ENCODE peak calls at places on chromosomes 5 and 9, in seven cellular contexts. One of them, this sample, is unnamed.

GRCh38 chr9:2574215-2574614 is 47.4 kb upstream of the VLDLR start:
- DNase-seq in pancreas: no peak
- DNase-seq in esophagus squamous epithelium: no peak
- DNase-seq in astrocyte of the spinal cord: no peak
- DNase-seq in lower lobe of right lung: no peak
- DNase-seq in MM.1S: no peak
- DNase-seq in GM12878: no peak
- DNase-seq in this sample: no peak

GRCh38 chr5:73452215-73452614 is 3.6 kb upstream of the FOXD1 start:
- DNase-seq in GM12878: no peak
- DNase-seq in astrocyte of the spinal cord: no peak
- DNase-seq in lower lobe of right lung: no peak
- DNase-seq in pancreas: no peak
- DNase-seq in esophagus squamous epithelium: no peak
- DNase-seq in MM.1S: no peak
- DNase-seq in this sample: no peak

GRCh38 chr9:92607773-92608172 is 62.2 kb downstream of the IPPK start:
- DNase-seq in pancreas: no peak
- DNase-seq in lower lobe of right lung: no peak
- DNase-seq in astrocyte of the spinal cord: peak; percentile 84
- DNase-seq in MM.1S: peak; percentile 52
- DNase-seq in GM12878: no peak
- DNase-seq in esophagus squamous epithelium: no peak
- DNase-seq in this sample: peak; percentile 89

GRCh38 chr9:27355166-27355565 is 58.2 kb upstream of the EQTN start:
- DNase-seq in MM.1S: no peak
- DNase-seq in astrocyte of the spinal cord: no peak
- DNase-seq in lower lobe of right lung: no peak
- DNase-seq in GM12878: no peak
- DNase-seq in esophagus squamous epithelium: no peak
- DNase-seq in pancreas: no peak
- DNase-seq in this sample: peak; percentile 62

GRCh38 chr9:122777935-122778671 is 10.6 kb upstream of the OR5C1 start:
- DNase-seq in lower lobe of right lung: no peak
- DNase-seq in astrocyte of the spinal cord: peak; percentile 3
- DNase-seq in pancreas: no peak
- DNase-seq in GM12878: no peak
- DNase-seq in esophagus squamous epithelium: no peak
- DNase-seq in MM.1S: no peak
- DNase-seq in this sample: peak; percentile 72

GRCh38 chr5:135018457-135018856 is 15.6 kb downstream of the PITX1 start:
- DNase-seq in lower lobe of right lung: peak; percentile 11
- DNase-seq in pancreas: no peak
- DNase-seq in esophagus squamous epithelium: no peak
- DNase-seq in GM12878: no peak
- DNase-seq in MM.1S: no peak
- DNase-seq in astrocyte of the spinal cord: no peak
- DNase-seq in this sample: no peak

GRCh38 chr9:127415158-127415557 is 9.0 kb upstream of the ZNF79 start:
- DNase-seq in esophagus squamous epithelium: no peak
- DNase-seq in MM.1S: no peak
- DNase-seq in astrocyte of the spinal cord: no peak
- DNase-seq in pancreas: no peak
- DNase-seq in lower lobe of right lung: no peak
- DNase-seq in GM12878: no peak
- DNase-seq in this sample: no peak

GRCh38 chr5:72167790-72168189 is 60.5 kb downstream of the MAP1B start:
- DNase-seq in pancreas: no peak
- DNase-seq in MM.1S: no peak
- DNase-seq in lower lobe of right lung: no peak
- DNase-seq in GM12878: no peak
- DNase-seq in esophagus squamous epithelium: no peak
- DNase-seq in astrocyte of the spinal cord: no peak
- DNase-seq in this sample: no peak

GRCh38 chr9:100455470-100455869 is 17.5 kb upstream of the TMEFF1 start:
- DNase-seq in esophagus squamous epithelium: no peak
- DNase-seq in pancreas: no peak
- DNase-seq in astrocyte of the spinal cord: no peak
- DNase-seq in GM12878: no peak
- DNase-seq in MM.1S: no peak
- DNase-seq in lower lobe of right lung: no peak
- DNase-seq in this sample: peak; percentile 12

GRCh38 chr9:127463891-127464290 is 12.6 kb downstream of the LRSAM1 start:
- DNase-seq in astrocyte of the spinal cord: peak; percentile 41
- DNase-seq in pancreas: no peak
- DNase-seq in GM12878: no peak
- DNase-seq in lower lobe of right lung: no peak
- DNase-seq in esophagus squamous epithelium: no peak
- DNase-seq in MM.1S: no peak
- DNase-seq in this sample: peak; percentile 66

DNA sequence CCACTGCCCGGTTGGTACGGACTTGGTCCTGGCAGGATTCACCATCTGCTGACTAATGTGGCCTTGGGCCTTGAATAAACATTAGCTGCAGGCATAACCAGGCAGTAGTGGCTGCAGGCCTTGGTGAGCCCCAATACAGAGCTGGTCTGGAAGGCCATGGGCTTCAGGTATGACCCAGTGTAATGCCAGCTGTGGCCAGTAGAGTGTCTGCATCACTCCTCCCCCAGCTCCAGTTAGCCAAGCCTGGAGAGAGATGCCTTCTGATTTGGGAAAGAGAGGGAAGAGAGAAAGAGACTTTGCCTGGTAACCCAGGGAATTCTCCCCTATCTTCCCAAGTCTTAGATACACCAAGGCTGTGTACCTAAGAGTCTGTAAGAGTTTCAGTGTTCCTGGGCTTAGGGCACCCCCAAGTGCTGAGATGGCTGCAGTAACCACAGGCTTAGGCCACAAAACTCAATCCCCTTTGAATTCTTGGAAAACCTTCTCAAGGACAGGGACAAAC is 5.6 kb upstream of the C5 start:
- DNase-seq in MM.1S: peak; percentile 23
- DNase-seq in pancreas: peak; percentile 70
- DNase-seq in esophagus squamous epithelium: no peak
- DNase-seq in lower lobe of right lung: no peak
- DNase-seq in astrocyte of the spinal cord: no peak
- DNase-seq in GM12878: no peak
- DNase-seq in this sample: peak; percentile 18
- TF ChIP-seq CTCF in MM.1S: peak; percentile 75
- TF ChIP-seq CTCF in pancreas: peak; percentile 54
- TF ChIP-seq CTCF in esophagus squamous epithelium: peak; percentile 35
- TF ChIP-seq CTCF in lower lobe of right lung: peak; percentile 32
- TF ChIP-seq CTCF in astrocyte of the spinal cord: peak; percentile 50
- TF ChIP-seq CTCF in GM12878: no peak
- TF ChIP-seq CTCF in this sample: peak; percentile 57

DNA sequence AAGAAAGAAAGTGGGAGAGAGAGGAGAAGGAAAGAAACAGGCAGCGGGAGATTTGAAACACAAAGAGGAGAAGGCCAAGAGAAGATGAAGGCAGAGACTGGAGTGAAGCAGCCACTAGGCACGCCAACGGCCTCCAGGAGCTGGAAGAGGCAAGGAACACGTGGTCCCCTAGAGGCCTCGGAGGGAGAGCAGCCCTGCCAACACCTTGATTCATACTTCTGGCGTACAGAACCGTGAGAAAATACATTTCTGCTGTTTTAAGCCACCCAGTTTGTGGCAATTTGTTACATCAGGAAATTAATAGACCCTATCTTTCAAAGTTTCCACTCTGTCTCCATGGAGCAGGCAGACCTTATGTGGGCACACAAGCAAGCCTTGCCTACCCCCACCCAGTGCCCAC is 133.4 kb downstream of the ACTL7B start:
- DNase-seq in MM.1S: no peak
- DNase-seq in pancreas: no peak
- DNase-seq in GM12878: no peak
- DNase-seq in esophagus squamous epithelium: no peak
- DNase-seq in astrocyte of the spinal cord: no peak
- DNase-seq in lower lobe of right lung: no peak
- DNase-seq in this sample: no peak
- H3K4me3 ChIP-seq in MM.1S: no peak overlapping the region
- H3K4me3 ChIP-seq in pancreas: no peak overlapping the region
- H3K4me3 ChIP-seq in GM12878: no peak overlapping the region
- H3K4me3 ChIP-seq in esophagus squamous epithelium: no peak overlapping the region
- H3K4me3 ChIP-seq in astrocyte of the spinal cord: no peak overlapping the region
- H3K4me3 ChIP-seq in lower lobe of right lung: no peak overlapping the region
- H3K4me3 ChIP-seq in this sample: no peak overlapping the region

GRCh38 chr9:87497080-87497603 is 525 bp upstream of the DAPK1 start:
- DNase-seq in astrocyte of the spinal cord: no peak
- DNase-seq in lower lobe of right lung: no peak
- DNase-seq in GM12878: no peak
- DNase-seq in MM.1S: no peak
- DNase-seq in pancreas: no peak
- DNase-seq in esophagus squamous epithelium: no peak
- DNase-seq in this sample: no peak

GRCh38 chr9:87499455-87500015 is 1.9 kb downstream of the DAPK1 start:
- DNase-seq in astrocyte of the spinal cord: no peak
- DNase-seq in GM12878: no peak
- DNase-seq in esophagus squamous epithelium: no peak
- DNase-seq in MM.1S: peak; percentile 81
- DNase-seq in lower lobe of right lung: no peak
- DNase-seq in pancreas: no peak
- DNase-seq in this sample: no peak

GRCh38 chr9:87498816-87499454 is 1.3 kb downstream of the DAPK1 start:
- DNase-seq in MM.1S: peak; percentile 32
- DNase-seq in esophagus squamous epithelium: no peak
- DNase-seq in GM12878: no peak
- DNase-seq in astrocyte of the spinal cord: no peak
- DNase-seq in lower lobe of right lung: no peak
- DNase-seq in pancreas: no peak
- DNase-seq in this sample: no peak

GRCh38 chr9:87497604-87498045 is at the start of gene DAPK1:
- DNase-seq in esophagus squamous epithelium: no peak
- DNase-seq in GM12878: no peak
- DNase-seq in astrocyte of the spinal cord: peak; percentile 32
- DNase-seq in pancreas: peak; percentile 81
- DNase-seq in MM.1S: peak; percentile 85
- DNase-seq in lower lobe of right lung: peak; percentile 84
- DNase-seq in this sample: peak; percentile 38

DNA sequence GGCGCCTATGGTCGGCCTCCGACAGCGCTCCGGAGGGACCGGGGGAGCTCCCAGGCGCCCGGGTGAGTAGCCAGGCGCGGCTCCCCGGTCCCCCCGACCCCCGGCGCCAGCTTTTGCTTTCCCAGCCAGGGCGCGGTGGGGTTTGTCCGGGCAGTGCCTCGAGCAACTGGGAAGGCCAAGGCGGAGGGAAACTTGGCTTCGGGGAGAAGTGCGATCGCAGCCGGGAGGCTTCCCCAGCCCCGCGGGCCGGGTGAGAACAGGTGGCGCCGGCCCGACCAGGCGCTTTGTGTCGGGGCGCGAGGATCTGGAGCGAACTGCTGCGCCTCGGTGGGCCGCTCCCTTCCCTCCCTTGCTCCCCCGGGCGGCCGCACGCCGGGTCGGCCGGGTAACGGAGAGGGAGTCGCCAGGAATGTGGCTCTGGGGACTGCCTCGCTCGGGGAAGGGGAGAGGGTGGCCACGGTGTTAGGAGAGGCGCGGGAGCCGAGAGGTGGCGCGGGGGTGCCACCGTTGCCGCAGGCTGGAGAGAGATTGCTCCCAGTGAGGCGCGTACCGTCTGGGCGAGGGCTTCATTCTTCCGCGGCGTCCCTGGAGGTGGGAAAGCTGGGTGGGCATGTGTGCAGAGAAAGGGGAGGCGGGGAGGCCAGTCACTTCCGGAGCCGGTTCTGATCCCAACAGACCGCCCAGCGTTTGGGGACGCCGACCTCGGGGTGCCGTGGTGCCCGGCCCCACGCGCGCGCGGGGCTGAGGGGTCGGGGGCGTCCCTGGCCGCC is 564 bp downstream of the DAPK1 start:
- DNase-seq in GM12878: no peak
- DNase-seq in MM.1S: peak; percentile 37
- DNase-seq in esophagus squamous epithelium: no peak
- DNase-seq in pancreas: peak; percentile 74
- DNase-seq in astrocyte of the spinal cord: peak; percentile 30
- DNase-seq in lower lobe of right lung: peak; percentile 70
- DNase-seq in this sample: peak; percentile 32
- TF ChIP-seq CTCF in GM12878: peak; percentile 23
- TF ChIP-seq CTCF in MM.1S: no peak
- TF ChIP-seq CTCF in esophagus squamous epithelium: no peak
- TF ChIP-seq CTCF in pancreas: no peak
- TF ChIP-seq CTCF in astrocyte of the spinal cord: peak; percentile 23
- TF ChIP-seq CTCF in lower lobe of right lung: no peak
- TF ChIP-seq CTCF in this sample: peak; percentile 26

DNA sequence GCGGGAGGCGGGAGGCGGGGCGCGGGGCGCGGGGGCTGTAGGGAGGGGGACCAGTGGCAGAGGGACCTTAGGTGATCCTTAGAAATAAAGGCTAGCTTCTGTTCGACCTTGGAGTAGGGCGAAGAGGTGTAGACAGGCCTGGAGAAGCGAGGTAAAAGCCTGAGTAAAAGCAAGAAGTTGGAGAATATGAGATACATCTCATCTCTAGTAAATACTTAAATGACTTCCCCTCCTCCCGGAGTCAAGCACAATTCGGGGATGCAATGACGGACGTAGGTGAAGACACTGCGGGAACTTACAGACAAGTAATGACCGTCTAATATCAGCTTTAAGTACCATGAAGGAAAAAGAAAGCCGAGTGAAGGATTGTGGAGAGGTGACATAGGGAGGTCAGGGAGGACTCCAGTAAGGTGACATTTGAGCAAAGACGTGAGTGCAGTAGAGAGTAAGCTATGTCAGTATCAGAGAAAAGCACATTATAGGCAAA is 468 bp downstream of the SMC2 start:
- DNase-seq in lower lobe of right lung: no peak
- DNase-seq in pancreas: no peak
- DNase-seq in MM.1S: peak; percentile 19
- DNase-seq in GM12878: no peak
- DNase-seq in astrocyte of the spinal cord: no peak
- DNase-seq in esophagus squamous epithelium: no peak
- DNase-seq in this sample: peak; percentile 20
- H3K4me3 ChIP-seq in lower lobe of right lung: peak overlapping the region; percentile 65
- H3K4me3 ChIP-seq in pancreas: peak overlapping the region; percentile 57
- H3K4me3 ChIP-seq in MM.1S: peak overlapping the region; percentile 86
- H3K4me3 ChIP-seq in GM12878: peak overlapping the region; percentile 99
- H3K4me3 ChIP-seq in astrocyte of the spinal cord: peak overlapping the region; percentile 80
- H3K4me3 ChIP-seq in esophagus squamous epithelium: peak overlapping the region; percentile 65
- H3K4me3 ChIP-seq in this sample: peak overlapping the region; percentile 74

GRCh38 chr9:136451221-136451877 is 11.7 kb upstream of the INPP5E start:
- DNase-seq in esophagus squamous epithelium: no peak
- DNase-seq in astrocyte of the spinal cord: no peak
- DNase-seq in GM12878: no peak
- DNase-seq in MM.1S: no peak
- DNase-seq in lower lobe of right lung: no peak
- DNase-seq in pancreas: no peak
- DNase-seq in this sample: no peak
- TF ChIP-seq CTCF in esophagus squamous epithelium: no peak
- TF ChIP-seq CTCF in astrocyte of the spinal cord: peak; percentile 3
- TF ChIP-seq CTCF in GM12878: no peak
- TF ChIP-seq CTCF in MM.1S: no peak
- TF ChIP-seq CTCF in lower lobe of right lung: no peak
- TF ChIP-seq CTCF in pancreas: no peak
- TF ChIP-seq CTCF in this sample: peak; percentile 30

GRCh38 chr9:94824913-94825619 is 98.6 kb downstream of the AOPEP start:
- DNase-seq in pancreas: no peak
- DNase-seq in GM12878: no peak
- DNase-seq in lower lobe of right lung: no peak
- DNase-seq in astrocyte of the spinal cord: no peak
- DNase-seq in MM.1S: no peak
- DNase-seq in esophagus squamous epithelium: no peak
- DNase-seq in this sample: no peak
- H3K4me3 ChIP-seq in pancreas: no peak overlapping the region
- H3K4me3 ChIP-seq in GM12878: no peak overlapping the region
- H3K4me3 ChIP-seq in lower lobe of right lung: no peak overlapping the region
- H3K4me3 ChIP-seq in astrocyte of the spinal cord: no peak overlapping the region
- H3K4me3 ChIP-seq in MM.1S: no peak overlapping the region
- H3K4me3 ChIP-seq in esophagus squamous epithelium: no peak overlapping the region
- H3K4me3 ChIP-seq in this sample: no peak overlapping the region